ENCODE peak calls at places on chromosomes 16 and 17, in seven cellular contexts. P is spleen; E is A549; K is left ventricle myocardium inferior; G is CD8-positive, alpha-beta T cell; R is mammary epithelial cell; O is OCI-LY7. W is an unnamed sample.

GRCh38 chr17:19706791-19707727 is 9.3 kb downstream of the SLC47A2 start:
- DNase-seq in P (no peak), E (no peak), K (no peak), G (no peak), R (peak; percentile 68), O (no peak), W (no peak)

GRCh38 chr17:55089955-55090573 is 121.5 kb downstream of the STXBP4 start:
- DNase-seq in P (no peak), E (peak; percentile 8), K (no peak), G (peak; percentile 6), R (no peak), O (no peak), W (no peak)

GRCh38 chr17:66585472-66585871 is 249.4 kb upstream of the CACNG5 start:
- DNase-seq in P (no peak), E (no peak), K (no peak), G (no peak), R (no peak), O (no peak), W (no peak)

GRCh38 chr16:31200821-31201510 is 1.6 kb downstream of the PYCARD start:
- DNase-seq in P (peak; percentile 74), E (no peak), K (no peak), G (peak; percentile 55), R (no peak), O (peak; percentile 49), W (peak; percentile 60)

GRCh38 chr16:2296662-2297505 is 29.0 kb upstream of the RNPS1 start:
- DNase-seq in P (no peak), E (peak; percentile 22), K (no peak), G (peak; percentile 13), R (no peak), O (peak; percentile 16), W (peak; percentile 20)

GRCh38 chr16:68992521-68992920 is 112.9 kb upstream of the HAS3 start:
- DNase-seq in P (no peak), E (peak; percentile 46), K (no peak), G (no peak), R (peak; percentile 71), O (no peak), W (peak; percentile 53)

GRCh38 chr17:65495255-65496060 is 66.0 kb downstream of the AXIN2 start:
- DNase-seq in P (no peak), E (no peak), K (no peak), G (peak; percentile 6), R (no peak), O (no peak), W (peak; percentile 33)

GRCh38 chr16:87324411-87325275 is 7.5 kb upstream of the C16orf95 start:
- DNase-seq in P (peak; percentile 84), E (peak; percentile 77), K (no peak), G (peak; percentile 58), R (no peak), O (peak; percentile 62), W (peak; percentile 26)

GRCh38 chr17:43531082-43531378 is 15.1 kb downstream of the ETV4 start:
- DNase-seq in P (no peak), E (no peak), K (no peak), G (no peak), R (no peak), O (no peak), W (no peak)

GRCh38 chr17:29567362-29568330 is 809 bp upstream of the ABHD15 start:
- DNase-seq in P (peak; percentile 96), E (peak; percentile 90), K (peak; percentile 73), G (peak; percentile 75), R (peak; percentile 59), O (peak; percentile 84), W (peak; percentile 45)

GRCh38 chr16:84485255-84486010 is 19.0 kb downstream of the MEAK7 start:
- DNase-seq in P (peak; percentile 7), E (no peak), K (no peak), G (no peak), R (no peak), O (no peak), W (no peak)

GRCh38 chr16:35255186-35255803 is 1795.9 kb downstream of the TP53TG3F start:
- DNase-seq in P (no peak), E (no peak), K (no peak), G (no peak), R (no peak), O (no peak), W (no peak)

GRCh38 chr16:21339269-21339641 is 61.2 kb upstream of the CRYM start:
- DNase-seq in P (no peak), E (no peak), K (no peak), G (no peak), R (no peak), O (no peak), W (no peak)

GRCh38 chr16:2846511-2847310 is 11.3 kb downstream of the PRSS22 start:
- DNase-seq in P (peak; percentile 36), E (peak; percentile 67), K (no peak), G (no peak), R (peak; percentile 95), O (no peak), W (peak; percentile 92)

GRCh38 chr17:64398330-64398729 is 7.7 kb upstream of the PECAM1 start:
- DNase-seq in P (peak; percentile 46), E (no peak), K (no peak), G (peak; percentile 32), R (no peak), O (no peak), W (no peak)

GRCh38 chr17:82062076-82062983 is 3.3 kb downstream of the DUS1L start:
- DNase-seq in P (peak; percentile 67), E (no peak), K (no peak), G (no peak), R (no peak), O (no peak), W (no peak)

GRCh38 chr16:68608330-68608729 is 36.8 kb upstream of the CDH3 start:
- DNase-seq in P (peak; percentile 1), E (no peak), K (no peak), G (no peak), R (no peak), O (no peak), W (no peak)

GRCh38 chr17:48644910-48645557 is 18.9 kb upstream of the HOXB9 start:
- DNase-seq in P (no peak), E (no peak), K (no peak), G (no peak), R (no peak), O (no peak), W (no peak)

GRCh38 chr17:82984751-82985435 is 94.5 kb upstream of the METRNL start:
- DNase-seq in P (no peak), E (no peak), K (no peak), G (no peak), R (peak; percentile 42), O (no peak), W (no peak)

GRCh38 chr16:81036751-81037350 is 1.2 kb downstream of the ATMIN start:
- DNase-seq in P (no peak), E (no peak), K (no peak), G (no peak), R (peak; percentile 2), O (peak; percentile 43), W (peak; percentile 73)

GRCh38 chr17:74531231-74531761 is at the start of gene CD300LB:
- DNase-seq in P (peak; percentile 79), E (no peak), K (no peak), G (no peak), R (no peak), O (no peak), W (no peak)

GRCh38 chr16:53055603-53056527 is 1.1 kb downstream of the CHD9 start:
- DNase-seq in P (no peak), E (peak; percentile 25), K (no peak), G (no peak), R (peak; percentile 47), O (peak; percentile 64), W (no peak)

GRCh38 chr16:66961065-66961744 is at the start of gene CES3:
- DNase-seq in P (no peak), E (peak; percentile 80), K (peak; percentile 40), G (peak; percentile 46), R (peak; percentile 41), O (peak; percentile 80), W (peak; percentile 71)

GRCh38 chr16:4323071-4323844 is 7.4 kb downstream of the GLIS2 start:
- DNase-seq in P (no peak), E (no peak), K (no peak), G (no peak), R (no peak), O (no peak), W (peak; percentile 37)

GRCh38 chr16:4322121-4323035 is 6.5 kb downstream of the GLIS2 start:
- DNase-seq in P (no peak), E (no peak), K (no peak), G (no peak), R (no peak), O (no peak), W (no peak)

GRCh38 chr16:4323845-4324478 is 8.1 kb downstream of the GLIS2 start:
- DNase-seq in P (no peak), E (peak; percentile 79), K (peak; percentile 70), G (no peak), R (no peak), O (no peak), W (no peak)

GRCh38 chr16:4324871-4325740 is 9.2 kb downstream of the GLIS2 start:
- DNase-seq in P (no peak), E (no peak), K (no peak), G (no peak), R (no peak), O (peak; percentile 28), W (no peak)

DNA sequence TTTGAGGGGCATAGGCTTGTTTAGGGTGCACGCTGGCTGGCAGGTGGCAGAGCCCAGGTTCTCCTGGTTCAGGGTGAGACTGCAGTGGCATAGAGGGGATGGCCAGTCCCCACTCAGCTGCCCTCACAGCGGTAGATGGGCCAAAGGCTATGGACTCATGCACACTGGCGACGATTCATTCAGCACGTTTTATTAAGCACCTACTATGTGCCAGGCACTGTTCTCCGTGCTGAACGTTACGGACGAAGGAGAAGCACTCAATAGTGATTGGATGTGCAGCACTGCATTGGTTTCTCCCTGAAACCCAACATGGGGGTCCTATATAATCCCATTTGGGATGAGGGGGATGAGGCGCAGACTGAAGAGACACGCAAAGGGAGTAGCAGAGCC is 8.6 kb downstream of the GLIS2 start:
- DNase-seq in P (no peak), E (no peak), K (no peak), G (no peak), R (no peak), O (no peak), W (no peak)
- H3K27ac ChIP-seq in P (peak overlapping the region; percentile 75), E (peak overlapping the region; percentile 96), K (peak overlapping the region; percentile 96), G (no peak overlapping the region), R (no peak overlapping the region), O (no peak overlapping the region), W (peak overlapping the region; percentile 18)

GRCh38 chr16:75572859-75573542 is 6.8 kb downstream of the GABARAPL2 start:
- DNase-seq in P (no peak), E (no peak), K (no peak), G (no peak), R (no peak), O (no peak), W (no peak)
- H3K27ac ChIP-seq in P (peak overlapping the region; percentile 26), E (no peak overlapping the region), K (peak overlapping the region; percentile 7), G (no peak overlapping the region), R (no peak overlapping the region), O (no peak overlapping the region), W (no peak overlapping the region)

GRCh38 chr17:5893741-5894140 is 176.4 kb upstream of the WSCD1 start:
- DNase-seq in P (no peak), E (no peak), K (no peak), G (no peak), R (no peak), O (no peak), W (no peak)
- H3K27ac ChIP-seq in P (no peak overlapping the region), E (no peak overlapping the region), K (no peak overlapping the region), G (no peak overlapping the region), R (no peak overlapping the region), O (no peak overlapping the region), W (no peak overlapping the region)

DNA sequence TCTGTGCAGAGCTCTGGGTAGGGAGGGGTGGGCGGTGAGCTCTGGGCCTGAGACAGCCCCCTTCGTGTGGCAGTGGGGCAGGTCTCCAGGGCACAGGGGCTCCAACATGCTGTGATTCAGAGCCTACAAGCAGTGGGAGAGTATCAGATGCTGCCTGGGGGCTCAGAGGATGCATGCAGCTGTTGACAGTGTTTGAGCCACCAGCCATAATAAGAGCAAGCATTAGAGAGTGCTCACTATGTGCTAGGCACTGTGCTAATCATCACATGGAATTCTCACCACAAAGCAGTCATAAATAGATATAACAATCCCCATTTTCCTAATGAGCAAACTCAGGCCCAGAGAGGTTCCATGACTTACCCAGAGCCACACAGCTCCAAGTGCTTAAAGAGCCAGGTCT is 8.1 kb downstream of the PDK2 start:
- DNase-seq in P (no peak), E (no peak), K (no peak), G (no peak), R (no peak), O (no peak), W (no peak)
- H3K27ac ChIP-seq in P (peak overlapping the region; percentile 48), E (no peak overlapping the region), K (peak overlapping the region; percentile 97), G (no peak overlapping the region), R (no peak overlapping the region), O (no peak overlapping the region), W (no peak overlapping the region)

W was measured in trophoblast cell.